ENCODE peak calls at places on chromosomes 6 and 20, in four cellular contexts. Y is PC-3, E is hepatocyte, P is neuronal stem cell. B is an unnamed sample.

GRCh38 chr20:62609170-62609786 is 33.0 kb upstream of the SLCO4A1 start:
- DNase-seq in E (no peak), P (no peak), Y (no peak), B (no peak)

GRCh38 chr20:23078994-23079364 is 7.1 kb downstream of the CD93 start:
- DNase-seq in Y (peak), P (no peak), E (no peak), B (no peak)

GRCh38 chr20:58743076-58743566 is 50.5 kb downstream of the NPEPL1 start:
- DNase-seq in P (no peak), E (no peak), Y (no peak), B (no peak)

GRCh38 chr6:52415917-52416628 is 4.1 kb upstream of the EFHC1 start:
- DNase-seq in Y (no peak), E (no peak), P (no peak), B (no peak)

GRCh38 chr6:63644668-63645326 is 9.2 kb downstream of the PHF3 start:
- DNase-seq in Y (no peak), P (no peak), E (no peak), B (no peak)

GRCh38 chr6:111918825-111919224 is 45.6 kb upstream of the FYN start:
- DNase-seq in E (no peak), P (no peak), Y (no peak), B (no peak)

GRCh38 chr6:127907960-127908640 is 7.2 kb upstream of the THEMIS start:
- DNase-seq in P (no peak), Y (no peak), E (no peak), B (no peak)

GRCh38 chr20:36861875-36862801 is 13.8 kb upstream of the TLDC2 start:
- DNase-seq in Y (peak), P (no peak), E (peak), B (peak)

GRCh38 chr6:33828764-33829731 is 25.2 kb upstream of the MLN start:
- DNase-seq in P (no peak), Y (no peak), E (no peak), B (no peak)

GRCh38 chr20:58293453-58293852 is 16.1 kb upstream of the RAB22A start:
- DNase-seq in P (peak), E (no peak), Y (peak), B (no peak)

GRCh38 chr6:84764332-84765049 is at the start of gene TBX18:
- DNase-seq in P (peak), E (peak), Y (no peak), B (peak)
- H2AFZ ChIP-seq in P (peak), E (peak), Y (no peak), B (peak)

DNA sequence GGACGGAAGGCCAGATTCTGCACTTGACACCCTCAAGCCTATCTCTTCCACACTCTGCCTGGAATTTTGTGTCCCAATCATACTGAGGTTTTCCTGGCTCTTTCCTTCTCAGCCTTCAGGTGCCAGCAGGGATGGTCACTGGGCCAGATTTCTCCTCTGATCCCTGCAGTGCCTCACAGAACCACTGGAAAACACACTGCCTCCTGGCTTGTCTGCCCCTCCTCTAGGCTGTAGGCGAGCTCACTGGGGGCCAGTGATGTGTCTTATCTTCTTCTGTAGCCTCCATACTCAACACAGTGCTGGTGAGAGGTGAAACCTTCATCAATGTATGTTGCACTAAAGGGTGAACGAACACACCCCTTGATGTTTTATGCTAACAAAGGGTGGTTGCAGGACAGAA is 80.2 kb downstream of the CDH26 start:
- DNase-seq in E (no peak), P (no peak), Y (no peak), B (no peak)
- H2AFZ ChIP-seq in E (no peak), P (no peak), Y (no peak), B (no peak)

DNA sequence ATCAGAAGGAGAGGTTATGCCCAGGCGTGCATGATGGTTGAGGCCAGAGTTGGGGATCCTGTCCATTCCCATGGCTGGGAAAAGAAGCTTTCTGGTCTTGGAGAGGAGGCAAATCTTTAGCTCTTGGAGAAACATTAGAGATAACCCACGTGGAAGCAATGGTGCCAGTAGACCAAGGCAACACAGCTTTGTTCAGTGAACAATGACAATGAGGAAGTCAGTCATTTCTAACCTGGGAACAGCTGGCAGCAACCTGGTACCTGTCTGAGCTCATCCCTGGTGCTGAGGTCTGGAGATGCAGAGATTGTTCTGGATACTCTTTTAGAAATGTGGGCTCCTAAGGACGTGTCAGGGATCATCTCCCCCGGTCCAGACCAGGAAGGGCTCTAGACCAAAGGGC is 76.7 kb upstream of the PAX1 start:
- DNase-seq in Y (no peak), P (no peak), E (no peak), B (no peak)
- H2AFZ ChIP-seq in Y (no peak), P (no peak), E (no peak), B (no peak)

GRCh38 chr6:42552380-42552779 is 11.4 kb upstream of the UBR2 start:
- DNase-seq in Y (no peak), E (no peak), P (no peak), B (no peak)
- H2AFZ ChIP-seq in Y (no peak), E (no peak), P (no peak), B (no peak)

DNA sequence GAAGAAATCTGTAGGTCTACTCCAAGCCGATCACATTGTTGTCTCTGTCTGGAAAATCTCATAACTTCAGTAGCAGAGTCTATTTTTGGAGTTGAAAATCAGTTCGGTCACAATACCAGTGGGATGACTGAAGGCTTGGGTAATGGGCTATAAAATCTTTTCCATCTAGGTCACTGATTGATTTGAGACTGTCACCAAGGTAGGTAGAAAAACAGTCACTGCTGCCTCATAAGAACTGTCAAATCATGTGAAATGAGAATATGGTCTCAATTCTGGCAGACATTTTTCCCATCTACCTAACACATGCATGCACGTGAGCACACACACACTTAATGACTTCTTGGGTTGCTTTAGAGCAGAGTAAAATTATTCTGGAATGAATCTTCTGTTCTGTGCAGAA is 1162.8 kb upstream of the CITED2 start:
- DNase-seq in P (no peak), E (no peak), Y (peak), B (no peak)
- H2AFZ ChIP-seq in P (peak), E (peak), Y (peak), B (no peak)

DNA sequence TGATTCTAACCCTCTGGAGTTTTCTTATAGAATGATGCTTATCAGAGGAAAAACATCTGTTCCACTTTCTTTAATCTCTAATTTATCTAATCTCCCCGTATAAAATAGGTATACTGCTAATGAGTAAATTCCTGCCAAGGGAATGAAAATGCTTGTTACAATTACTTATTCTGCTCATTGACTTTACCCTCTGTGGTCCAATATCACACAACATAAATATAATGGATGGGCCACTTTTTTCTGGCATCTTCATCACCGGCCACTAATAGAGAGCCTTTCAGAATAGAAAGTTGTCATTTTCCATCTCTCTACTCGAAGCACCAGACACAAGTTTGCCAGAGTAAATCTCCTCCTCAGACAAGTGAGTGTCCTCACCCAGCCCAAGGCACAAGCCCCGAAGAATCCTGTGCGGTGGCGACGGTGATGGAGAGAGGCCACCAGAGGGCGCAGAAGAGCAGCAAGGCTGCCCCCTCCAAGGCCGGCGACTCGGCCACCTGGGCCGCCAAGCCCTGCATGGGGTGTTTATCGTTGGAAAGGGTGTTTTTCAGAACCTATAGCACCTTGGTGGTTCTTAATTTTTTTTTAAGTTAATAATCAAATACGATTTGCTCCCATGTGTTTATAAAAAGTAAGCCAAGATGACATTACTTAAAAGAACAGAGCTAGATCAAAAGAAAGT is 212.9 kb upstream of the ARID1B start:
- DNase-seq in P (peak), E (peak), Y (peak), B (peak)
- H2AFZ ChIP-seq in P (no peak), E (no peak), Y (no peak), B (peak)

DNA sequence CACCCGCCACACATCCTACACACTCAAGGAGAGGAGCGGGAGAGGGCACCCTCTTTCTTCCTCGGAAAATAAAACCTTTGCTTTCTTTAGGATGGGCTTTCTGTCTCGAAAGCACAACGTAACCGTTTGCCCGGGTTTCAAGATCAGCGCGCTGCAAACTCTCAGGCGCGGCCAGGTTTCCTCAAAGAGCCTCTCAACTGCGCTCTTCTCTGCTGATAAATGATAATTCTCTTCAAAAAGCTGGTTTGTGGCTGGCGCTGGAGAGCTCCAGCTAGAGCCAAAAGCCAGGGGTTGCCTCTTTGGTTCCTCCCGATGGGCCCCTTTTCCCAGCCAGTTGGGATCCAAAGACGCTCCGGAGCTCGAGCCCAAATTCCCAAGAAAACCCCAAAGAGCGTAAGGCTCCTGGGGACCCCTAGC is 460 bp upstream of the PLCB1 start:
- DNase-seq in E (no peak), Y (peak), P (no peak), B (no peak)
- H2AFZ ChIP-seq in E (peak), Y (peak), P (peak), B (no peak)

GRCh38 chr6:109713097-109713496 is 22.0 kb downstream of the FIG4 start:
- DNase-seq in E (no peak), P (no peak), Y (peak), B (no peak)
- H2AFZ ChIP-seq in E (no peak), P (no peak), Y (no peak), B (no peak)

DNA sequence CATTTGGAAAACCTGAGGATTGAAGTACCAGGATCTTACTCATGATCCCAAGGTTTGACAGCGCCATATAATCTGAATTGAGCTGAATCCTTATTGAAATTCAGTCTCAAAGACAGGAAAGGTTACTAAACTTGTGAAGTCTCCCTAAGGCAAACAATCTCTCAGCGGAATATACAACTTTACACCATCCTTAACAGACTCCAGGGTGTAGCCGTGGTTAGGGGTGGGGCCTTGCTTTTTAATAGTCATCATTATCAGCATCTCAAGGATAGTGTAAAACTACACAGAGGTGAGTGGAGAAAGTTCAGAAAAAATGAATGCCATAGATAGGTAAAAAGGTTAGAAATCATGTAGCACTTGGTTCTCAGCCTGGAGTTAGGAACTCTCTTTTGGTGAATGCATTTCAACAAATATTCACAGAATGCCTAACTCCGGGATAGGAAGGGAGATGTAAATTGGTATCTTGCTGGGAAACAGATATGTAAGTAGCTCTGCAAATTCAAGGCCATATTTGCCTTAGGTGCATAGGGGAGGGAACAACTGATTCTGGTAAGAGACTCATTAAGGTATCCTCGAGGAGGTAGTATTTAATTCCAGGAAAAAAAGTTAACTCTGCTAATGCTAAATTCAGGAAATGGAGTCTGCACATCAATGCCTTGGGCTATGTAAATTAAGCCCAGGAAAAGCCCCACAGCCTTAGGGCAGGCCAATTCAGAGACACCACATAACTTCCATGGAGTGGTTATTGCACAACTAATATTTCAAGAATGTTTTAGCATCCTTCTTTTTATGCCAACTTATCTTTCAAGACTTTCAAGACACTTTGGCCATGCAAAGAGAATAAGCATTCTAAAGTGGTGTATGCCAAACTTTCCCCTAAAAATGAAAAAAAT is 61.6 kb downstream of the SNAP25 start:
- DNase-seq in E (no peak), P (no peak), Y (no peak), B (no peak)
- H2AFZ ChIP-seq in E (no peak), P (no peak), Y (no peak), B (no peak)

GRCh38 chr6:54310377-54311152 is 2.3 kb downstream of the TINAG start:
- DNase-seq in Y (no peak), E (no peak), P (no peak), B (no peak)

GRCh38 chr6:54308240-54308639 is at the start of gene TINAG:
- DNase-seq in P (no peak), E (no peak), Y (no peak), B (no peak)

GRCh38 chr6:54308677-54309315 is 555 bp downstream of the TINAG start:
- DNase-seq in E (no peak), Y (no peak), P (no peak), B (no peak)

GRCh38 chr6:54301770-54302169 is 6.5 kb upstream of the TINAG start:
- DNase-seq in Y (no peak), E (no peak), P (no peak), B (no peak)

DNA sequence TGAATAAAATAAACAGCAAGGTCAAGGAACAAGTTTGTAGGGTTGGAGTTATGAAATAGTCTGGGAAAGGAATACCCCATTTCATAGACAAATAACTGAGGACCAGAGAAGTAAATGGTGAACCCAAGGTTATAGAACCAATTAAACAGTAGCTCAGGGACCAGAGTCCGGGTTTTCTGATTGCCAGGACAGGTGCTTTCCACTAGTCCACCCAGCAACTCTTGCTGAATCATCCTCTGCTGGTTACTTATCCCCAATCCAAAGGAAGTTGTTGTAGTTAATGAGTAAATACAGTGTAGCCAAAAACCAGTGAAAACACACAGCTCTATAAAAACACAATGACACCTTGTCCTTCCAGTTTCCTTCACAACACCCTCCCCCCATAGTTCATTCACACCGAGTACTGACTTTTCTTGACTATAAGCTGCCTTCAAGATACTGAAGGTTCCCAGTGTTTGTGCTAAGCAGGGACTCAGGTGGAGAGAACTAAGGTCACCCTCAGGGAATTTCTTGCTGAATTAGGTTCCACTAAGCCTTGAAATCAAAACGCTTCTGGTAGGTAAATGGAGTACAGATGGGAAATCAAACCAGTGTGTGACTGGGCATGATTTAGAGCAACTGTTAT is 717 bp upstream of the TINAG start:
- DNase-seq in P (no peak), E (peak), Y (peak), B (no peak)
- H2AFZ ChIP-seq in P (no peak), E (no peak), Y (peak), B (no peak)

B was measured in HCT116.